ENCODE peak calls at places on chromosomes 12 and 14, in seven cellular contexts. Q is cardiac fibroblast, D is PC-3, Z is H9, G is neural crest cell, F is prostate gland, C is endothelial cell. I is an unnamed sample.

GRCh38 chr14:106185837-106186233 is 659.5 kb downstream of the TMEM121 start:
- DNase-seq in Q (no peak), D (no peak), Z (no peak), G (no peak), F (no peak), C (no peak), I (no peak)

GRCh38 chr12:132472386-132472785 is 17.6 kb upstream of the FBRSL1 start:
- DNase-seq in Q (no peak), D (no peak), Z (no peak), G (no peak), F (no peak), C (no peak), I (no peak)

GRCh38 chr14:24425704-24426103 is 3.8 kb downstream of the CBLN3 start:
- DNase-seq in Q (peak; percentile 91), D (peak; percentile 67), Z (no peak), G (no peak), F (no peak), C (no peak), I (no peak)

GRCh38 chr14:78152246-78153068 is 17.7 kb upstream of the NRXN3 start:
- DNase-seq in Q (no peak), D (no peak), Z (no peak), G (no peak), F (no peak), C (no peak), I (no peak)

GRCh38 chr12:121227294-121227693 is 17.4 kb downstream of the P2RX4 start:
- DNase-seq in Q (no peak), D (peak; percentile 91), Z (no peak), G (no peak), F (peak; percentile 70), C (no peak), I (peak; percentile 80)

GRCh38 chr12:59401862-59402261 is 194.0 kb upstream of the SLC16A7 start:
- DNase-seq in Q (no peak), D (peak; percentile 68), Z (no peak), G (no peak), F (no peak), C (no peak), I (no peak)

GRCh38 chr12:68310370-68310769 is 21.8 kb downstream of the MDM1 start:
- DNase-seq in Q (peak; percentile 62), D (peak; percentile 76), Z (no peak), G (no peak), F (no peak), C (no peak), I (no peak)

GRCh38 chr12:50415899-50416479 is 15.3 kb downstream of the LARP4 start:
- DNase-seq in Q (no peak), D (no peak), Z (no peak), G (no peak), F (no peak), C (no peak), I (no peak)

GRCh38 chr12:119204716-119205285 is 26.1 kb downstream of the HSPB8 start:
- DNase-seq in Q (no peak), D (no peak), Z (no peak), G (no peak), F (no peak), C (no peak), I (no peak)

GRCh38 chr14:68363841-68364711 is 428.8 kb downstream of the ZFP36L1 start:
- DNase-seq in Q (peak; percentile 44), D (no peak), Z (peak; percentile 74), G (peak; percentile 76), F (no peak), C (peak; percentile 73), I (no peak)

GRCh38 chr12:118979763-118980406 is 1.5 kb upstream of the SRRM4 start:
- DNase-seq in Q (peak; percentile 65), D (peak; percentile 70), Z (peak; percentile 91), G (peak; percentile 74), F (peak; percentile 16), C (peak; percentile 79), I (peak; percentile 77)

GRCh38 chr12:108306014-108306501 is 33.1 kb downstream of the CMKLR1 start:
- DNase-seq in Q (peak; percentile 38), D (peak; percentile 53), Z (no peak), G (no peak), F (no peak), C (no peak), I (no peak)

GRCh38 chr14:99879401-99880295 is 86.4 kb downstream of the EML1 start:
- DNase-seq in Q (peak; percentile 70), D (peak; percentile 86), Z (no peak), G (no peak), F (no peak), C (no peak), I (no peak)

GRCh38 chr14:101591121-101591520 is 29.8 kb downstream of the DIO3 start:
- DNase-seq in Q (peak; percentile 2), D (no peak), Z (no peak), G (no peak), F (no peak), C (no peak), I (peak; percentile 15)

GRCh38 chr14:101480747-101481530 is 80.4 kb upstream of the DIO3 start:
- DNase-seq in Q (peak; percentile 54), D (peak; percentile 95), Z (peak; percentile 15), G (no peak), F (no peak), C (no peak), I (no peak)

GRCh38 chr12:88909510-88909909 is 329.2 kb upstream of the KITLG start:
- DNase-seq in Q (no peak), D (no peak), Z (no peak), G (no peak), F (no peak), C (no peak), I (no peak)

GRCh38 chr12:82855872-82856271 is 169.2 kb downstream of the TMTC2 start:
- DNase-seq in Q (no peak), D (no peak), Z (no peak), G (no peak), F (no peak), C (no peak), I (no peak)

GRCh38 chr12:107327783-107328182 is 234.4 kb upstream of the CRY1 start:
- DNase-seq in Q (no peak), D (no peak), Z (no peak), G (no peak), F (no peak), C (no peak), I (no peak)

GRCh38 chr14:70707138-70708038 is 65.7 kb downstream of the TTC9 start:
- DNase-seq in Q (peak; percentile 6), D (peak; percentile 88), Z (peak; percentile 43), G (no peak), F (no peak), C (no peak), I (peak; percentile 59)

GRCh38 chr12:77724367-77724957 is 106.2 kb upstream of the NAV3 start:
- DNase-seq in Q (peak; percentile 73), D (peak; percentile 60), Z (no peak), G (no peak), F (no peak), C (peak; percentile 8), I (no peak)

GRCh38 chr12:77723308-77723707 is 107.4 kb upstream of the NAV3 start:
- DNase-seq in Q (no peak), D (no peak), Z (no peak), G (no peak), F (peak; percentile 6), C (no peak), I (no peak)

GRCh38 chr12:77725611-77726010 is 105.1 kb upstream of the NAV3 start:
- DNase-seq in Q (peak; percentile 53), D (no peak), Z (no peak), G (no peak), F (no peak), C (no peak), I (no peak)

GRCh38 chr12:77720258-77720657 is 110.4 kb upstream of the NAV3 start:
- DNase-seq in Q (no peak), D (no peak), Z (no peak), G (no peak), F (no peak), C (no peak), I (no peak)
- TF ChIP-seq CTCF in Q (no peak), D (peak; percentile 38), Z (peak; percentile 53), G (peak; percentile 45), F (no peak), C (no peak), I (no peak)

DNA sequence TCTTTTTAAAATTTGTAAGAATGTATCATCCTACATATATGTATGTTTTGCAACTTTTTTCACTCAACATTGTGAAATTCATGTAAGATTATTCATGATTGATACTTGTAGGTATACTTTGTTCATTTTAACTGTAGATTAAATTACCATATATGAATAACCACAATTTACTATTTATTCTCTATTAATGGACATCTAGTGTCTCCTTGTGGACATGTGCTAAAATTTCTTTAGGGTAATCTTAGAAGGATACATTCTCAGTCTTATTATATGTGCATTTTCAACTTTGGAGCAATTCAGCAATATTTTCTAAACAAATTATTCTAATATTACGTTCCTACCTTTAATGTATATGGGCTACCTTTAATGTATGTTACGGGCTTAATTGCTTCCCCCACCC is 192.4 kb downstream of the FUT8 start:
- DNase-seq in Q (peak; percentile 7), D (peak; percentile 35), Z (no peak), G (no peak), F (no peak), C (no peak), I (no peak)
- TF ChIP-seq CTCF in Q (peak; percentile 17), D (peak; percentile 76), Z (no peak), G (no peak), F (peak; percentile 10), C (no peak), I (no peak)

GRCh38 chr12:25558566-25558965 is 5.5 kb upstream of the LMNTD1 start:
- DNase-seq in Q (no peak), D (no peak), Z (no peak), G (no peak), F (no peak), C (no peak), I (no peak)

GRCh38 chr12:25552681-25553080 is 402 bp downstream of the LMNTD1 start:
- DNase-seq in Q (no peak), D (no peak), Z (no peak), G (no peak), F (no peak), C (no peak), I (no peak)

GRCh38 chr12:25556136-25556535 is 3.1 kb upstream of the LMNTD1 start:
- DNase-seq in Q (no peak), D (no peak), Z (no peak), G (no peak), F (no peak), C (no peak), I (no peak)

GRCh38 chr12:25553083-25553482 is at the start of gene LMNTD1:
- DNase-seq in Q (peak; percentile 75), D (peak; percentile 9), Z (no peak), G (no peak), F (no peak), C (no peak), I (no peak)

DNA sequence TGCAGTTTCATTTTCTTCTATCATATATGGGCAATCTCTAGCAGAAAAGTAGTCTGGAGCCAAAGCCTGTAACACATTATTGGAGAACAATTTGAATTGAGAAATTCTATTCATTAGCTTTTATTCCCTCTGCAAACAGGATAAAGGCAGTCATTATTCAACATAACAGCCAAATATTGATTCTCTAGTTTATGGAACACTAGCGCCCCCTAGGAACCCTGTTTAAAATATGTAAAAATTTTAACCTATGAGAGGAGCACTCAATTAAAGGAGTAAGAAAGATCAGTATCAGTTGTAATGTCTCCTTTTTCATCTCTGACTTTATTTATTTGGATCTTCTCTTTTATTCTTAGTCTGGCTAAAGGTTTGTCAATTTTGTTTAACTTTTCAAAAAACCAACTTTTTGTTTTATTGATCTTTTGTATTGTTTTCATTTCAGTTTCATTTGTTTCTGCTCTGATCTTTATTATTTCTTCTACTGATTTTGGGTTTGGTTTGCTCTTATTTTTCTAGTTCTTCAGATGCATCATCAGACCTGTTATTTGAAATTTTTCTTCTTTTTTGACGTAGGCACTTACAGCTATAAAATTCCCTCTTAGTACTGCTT is 4.8 kb upstream of the LMNTD1 start:
- DNase-seq in Q (peak; percentile 50), D (peak; percentile 75), Z (no peak), G (peak; percentile 17), F (peak; percentile 35), C (peak; percentile 15), I (peak; percentile 9)
- TF ChIP-seq CTCF in Q (peak; percentile 60), D (peak; percentile 78), Z (peak; percentile 84), G (peak; percentile 78), F (peak; percentile 29), C (peak; percentile 67), I (no peak)

GRCh38 chr14:95452176-95452889 is 64.1 kb downstream of the SYNE3 start:
- DNase-seq in Q (peak; percentile 20), D (peak; percentile 25), Z (peak; percentile 66), G (no peak), F (no peak), C (peak; percentile 48), I (peak; percentile 60)
- TF ChIP-seq CTCF in Q (peak; percentile 49), D (peak; percentile 50), Z (peak; percentile 72), G (peak; percentile 45), F (no peak), C (peak; percentile 37), I (peak; percentile 17)